ENCODE peak calls at places on chromosomes 5 and 9, in seven cellular contexts. D is activated T-helper 1 cell treated with Interleukin-2 at 50 U/mL for 16 hours, Q is GM10248, Y is neural crest cell, J is EL, E is nucleus accumbens, K is mammary epithelial cell. O is an unnamed sample.

GRCh38 chr9:110115868-110116542 is 92.0 kb downstream of the C9orf152 start:
- DNase-seq in K (peak), J (peak), E (no peak), D (no peak), Q (no peak), Y (no peak), O (no peak)

GRCh38 chr5:56093970-56094369 is 99.2 kb upstream of the IL6ST start:
- DNase-seq in Q (no peak), K (no peak), Y (no peak), E (no peak), J (no peak), D (no peak), O (no peak)

GRCh38 chr9:90546200-90546599 is 96.4 kb downstream of the DIRAS2 start:
- DNase-seq in K (peak), Y (peak), J (peak), Q (no peak), D (no peak), E (no peak), O (no peak)

GRCh38 chr9:119991797-119992196 is 588.2 kb downstream of the CDK5RAP2 start:
- DNase-seq in D (no peak), Y (no peak), E (no peak), J (no peak), K (no peak), Q (no peak), O (no peak)

GRCh38 chr9:37645903-37646506 is 4.7 kb upstream of the FRMPD1 start:
- DNase-seq in E (no peak), J (no peak), Q (no peak), K (no peak), D (no peak), Y (no peak), O (no peak)

GRCh38 chr5:96322865-96323264 is 110.2 kb downstream of the PCSK1 start:
- DNase-seq in D (no peak), E (no peak), Q (no peak), K (no peak), J (no peak), Y (no peak), O (no peak)

GRCh38 chr5:142924135-142924883 is 154.1 kb downstream of the ARHGAP26 start:
- DNase-seq in D (no peak), Y (no peak), E (no peak), K (no peak), Q (peak), J (no peak), O (no peak)

GRCh38 chr9:38235244-38235643 is 157.3 kb upstream of the ALDH1B1 start:
- DNase-seq in K (no peak), E (no peak), J (no peak), D (no peak), Q (no peak), Y (no peak), O (no peak)

GRCh38 chr9:101458955-101459631 is 23.5 kb upstream of the ALDOB start:
- DNase-seq in Q (peak), D (no peak), J (peak), E (no peak), K (peak), Y (peak), O (no peak)

GRCh38 chr9:131467214-131467935 is 35.3 kb upstream of the POMT1 start:
- DNase-seq in Q (no peak), K (no peak), E (no peak), Y (no peak), D (no peak), J (no peak), O (no peak)

GRCh38 chr9:36144322-36145206 is 8.0 kb downstream of the GLIPR2 start:
- DNase-seq in Q (no peak), D (no peak), K (no peak), J (no peak), E (no peak), Y (no peak), O (no peak)

GRCh38 chr5:107532182-107532878 is 138.4 kb downstream of the EFNA5 start:
- DNase-seq in J (no peak), D (no peak), Y (no peak), K (no peak), E (no peak), Q (no peak), O (no peak)

GRCh38 chr5:127754259-127754658 is 51.1 kb downstream of the CCDC192 start:
- DNase-seq in Y (no peak), K (no peak), J (peak), E (no peak), Q (no peak), D (no peak), O (no peak)

GRCh38 chr5:73464016-73464745 is 15.6 kb upstream of the FOXD1 start:
- DNase-seq in D (no peak), K (no peak), Y (no peak), J (no peak), E (no peak), Q (no peak), O (no peak)

GRCh38 chr5:83551826-83552225 is 80.3 kb downstream of the VCAN start:
- DNase-seq in J (no peak), D (no peak), Q (no peak), Y (no peak), E (no peak), K (peak), O (no peak)

GRCh38 chr5:171355302-171355724 is 32.3 kb upstream of the NPM1 start:
- DNase-seq in Y (no peak), J (no peak), E (no peak), K (no peak), D (no peak), Q (peak), O (no peak)

GRCh38 chr9:132931178-132931735 is 13.2 kb downstream of the TSC1 start:
- DNase-seq in K (no peak), D (no peak), Q (no peak), J (peak), Y (no peak), E (no peak), O (no peak)

GRCh38 chr9:134056483-134057310 is 11.1 kb downstream of the BRD3 start:
- DNase-seq in E (no peak), D (no peak), K (no peak), J (no peak), Q (no peak), Y (no peak), O (peak)

GRCh38 chr5:143014017-143014651 is 244.0 kb downstream of the ARHGAP26 start:
- DNase-seq in Q (no peak), K (no peak), Y (peak), D (no peak), J (no peak), E (no peak), O (no peak)

GRCh38 chr9:64773491-64773931 is 511.5 kb downstream of the FOXD4L5 start:
- DNase-seq in E (no peak), K (no peak), Y (no peak), D (no peak), Q (peak), J (no peak), O (no peak)

GRCh38 chr9:32011049-32011448 is 373.4 kb upstream of the ACO1 start:
- DNase-seq in K (no peak), Y (no peak), J (no peak), E (no peak), Q (no peak), D (no peak), O (no peak)

GRCh38 chr5:134124289-134125194 is 10.1 kb downstream of the TCF7 start:
- DNase-seq in D (no peak), E (no peak), K (peak), Y (no peak), Q (no peak), J (peak), O (no peak)

GRCh38 chr9:71743217-71743705 is 25.1 kb downstream of the CEMIP2 start:
- DNase-seq in J (no peak), Y (no peak), K (peak), E (no peak), Q (no peak), D (no peak), O (no peak)

GRCh38 chr9:16727452-16728127 is 142.9 kb downstream of the BNC2 start:
- DNase-seq in D (no peak), J (peak), Q (no peak), E (no peak), K (no peak), Y (no peak), O (no peak)

GRCh38 chr5:149924481-149924880 is 20.1 kb downstream of the PDE6A start:
- DNase-seq in Q (no peak), E (no peak), J (no peak), D (no peak), K (no peak), Y (no peak), O (no peak)

GRCh38 chr5:152689275-152689711 is 284.2 kb upstream of the NMUR2 start:
- DNase-seq in J (no peak), Q (no peak), D (no peak), Y (no peak), E (no peak), K (peak), O (no peak)

GRCh38 chr5:31407921-31408714 is 123.8 kb downstream of the DROSHA start:
- DNase-seq in K (peak), D (no peak), J (peak), Y (no peak), E (no peak), Q (no peak), O (no peak)

GRCh38 chr9:114282926-114283325 is 40.0 kb upstream of the ORM1 start:
- DNase-seq in Y (no peak), D (no peak), Q (no peak), J (peak), K (peak), E (no peak), O (no peak)

GRCh38 chr5:111685969-111686368 is 71.0 kb downstream of the NREP start:
- DNase-seq in E (no peak), J (peak), Q (no peak), D (no peak), K (no peak), Y (no peak), O (no peak)

GRCh38 chr9:125987420-125987819 is 240.2 kb downstream of the PBX3 start:
- DNase-seq in Q (no peak), Y (no peak), J (no peak), E (no peak), K (no peak), D (no peak), O (no peak)

GRCh38 chr5:62582198-62582597 is 3.6 kb downstream of the LRRC70 start:
- DNase-seq in J (peak), Q (no peak), D (no peak), K (peak), Y (no peak), E (no peak), O (no peak)

GRCh38 chr9:89714316-89714715 is 109.5 kb downstream of the GADD45G start:
- DNase-seq in Y (no peak), D (no peak), E (no peak), J (no peak), Q (no peak), K (peak), O (no peak)

GRCh38 chr5:55176176-55176818 is 3.3 kb upstream of the CDC20B start:
- DNase-seq in J (peak), Q (no peak), K (peak), D (no peak), Y (peak), E (peak), O (peak)

GRCh38 chr9:79240774-79241173 is 331.0 kb upstream of the TLE4 start:
- DNase-seq in J (no peak), E (no peak), K (no peak), D (no peak), Y (no peak), Q (no peak), O (no peak)

GRCh38 chr9:70297141-70297540 is 38.4 kb downstream of the SMC5 start:
- DNase-seq in Q (no peak), Y (no peak), J (peak), E (no peak), D (no peak), K (no peak), O (no peak)

GRCh38 chr9:138075961-138076649 is 198.5 kb downstream of the CACNA1B start:
- DNase-seq in E (no peak), D (no peak), K (no peak), Y (no peak), J (no peak), Q (no peak), O (no peak)

GRCh38 chr9:72772641-72773040 is 180.2 kb downstream of the ALDH1A1 start:
- DNase-seq in Y (no peak), E (no peak), D (no peak), Q (no peak), J (no peak), K (no peak), O (no peak)

GRCh38 chr9:121743441-121744001 is 92.1 kb downstream of the DAB2IP start:
- DNase-seq in Q (no peak), K (peak), J (peak), E (peak), D (no peak), Y (peak), O (peak)

GRCh38 chr9:73539881-73540280 is 388.2 kb downstream of the ANXA1 start:
- DNase-seq in Q (no peak), J (no peak), K (no peak), E (no peak), Y (no peak), D (no peak), O (no peak)

GRCh38 chr9:124320062-124320973 is 62.6 kb downstream of the NEK6 start:
- DNase-seq in K (peak), Y (peak), E (peak), Q (peak), D (no peak), J (peak), O (peak)